ENCODE peak calls at places on chromosome 20, in nine cellular contexts. One of them, this sample, is unnamed.

GRCh38 chr20:64152906-64153305 is 11.3 kb upstream of the MYT1 start:
- DNase-seq in esophagus squamous epithelium: no peak
- DNase-seq in HepG2: no peak
- DNase-seq in stomach: no peak
- DNase-seq in IMR-90: no peak
- DNase-seq in prostate gland: no peak
- DNase-seq in adrenal gland: no peak
- DNase-seq in breast epithelium: no peak
- DNase-seq in vagina: no peak
- DNase-seq in this sample: no peak

GRCh38 chr20:56463428-56463827 is 5.0 kb upstream of the RTF2 start:
- DNase-seq in esophagus squamous epithelium: no peak
- DNase-seq in HepG2: no peak
- DNase-seq in stomach: no peak
- DNase-seq in IMR-90: no peak
- DNase-seq in prostate gland: no peak
- DNase-seq in adrenal gland: no peak
- DNase-seq in breast epithelium: no peak
- DNase-seq in vagina: no peak
- DNase-seq in this sample: no peak

GRCh38 chr20:9518776-9519175 is 4.4 kb downstream of the LAMP5 start:
- DNase-seq in esophagus squamous epithelium: no peak
- DNase-seq in HepG2: no peak
- DNase-seq in stomach: no peak
- DNase-seq in IMR-90: no peak
- DNase-seq in prostate gland: no peak
- DNase-seq in adrenal gland: no peak
- DNase-seq in breast epithelium: no peak
- DNase-seq in vagina: no peak
- DNase-seq in this sample: no peak

GRCh38 chr20:57441510-57442154 is 50.4 kb downstream of the RBM38 start:
- DNase-seq in esophagus squamous epithelium: no peak
- DNase-seq in HepG2: no peak
- DNase-seq in stomach: no peak
- DNase-seq in IMR-90: no peak
- DNase-seq in prostate gland: no peak
- DNase-seq in adrenal gland: no peak
- DNase-seq in breast epithelium: no peak
- DNase-seq in vagina: no peak
- DNase-seq in this sample: no peak

GRCh38 chr20:46523696-46524328 is 10.5 kb upstream of the ZNF334 start:
- DNase-seq in esophagus squamous epithelium: no peak
- DNase-seq in HepG2: peak; percentile 68
- DNase-seq in stomach: no peak
- DNase-seq in IMR-90: peak; percentile 17
- DNase-seq in prostate gland: no peak
- DNase-seq in adrenal gland: no peak
- DNase-seq in breast epithelium: no peak
- DNase-seq in vagina: no peak
- DNase-seq in this sample: no peak

GRCh38 chr20:25000268-25000801 is 7.8 kb upstream of the APMAP start:
- DNase-seq in esophagus squamous epithelium: no peak
- DNase-seq in HepG2: no peak
- DNase-seq in stomach: peak; percentile 96
- DNase-seq in IMR-90: peak; percentile 44
- DNase-seq in prostate gland: peak; percentile 97
- DNase-seq in adrenal gland: no peak
- DNase-seq in breast epithelium: peak; percentile 84
- DNase-seq in vagina: no peak
- DNase-seq in this sample: peak; percentile 74

GRCh38 chr20:56778765-56779195 is 149.7 kb downstream of the TFAP2C start:
- DNase-seq in esophagus squamous epithelium: no peak
- DNase-seq in HepG2: no peak
- DNase-seq in stomach: no peak
- DNase-seq in IMR-90: peak; percentile 42
- DNase-seq in prostate gland: peak; percentile 26
- DNase-seq in adrenal gland: no peak
- DNase-seq in breast epithelium: no peak
- DNase-seq in vagina: no peak
- DNase-seq in this sample: peak; percentile 65

GRCh38 chr20:47544240-47544639 is 42.6 kb downstream of the NCOA3 start:
- DNase-seq in esophagus squamous epithelium: no peak
- DNase-seq in HepG2: no peak
- DNase-seq in stomach: no peak
- DNase-seq in IMR-90: peak; percentile 64
- DNase-seq in prostate gland: no peak
- DNase-seq in adrenal gland: no peak
- DNase-seq in breast epithelium: no peak
- DNase-seq in vagina: no peak
- DNase-seq in this sample: no peak

GRCh38 chr20:6045566-6045965 is 8.3 kb downstream of the LRRN4 start:
- DNase-seq in esophagus squamous epithelium: no peak
- DNase-seq in HepG2: no peak
- DNase-seq in stomach: no peak
- DNase-seq in IMR-90: peak; percentile 79
- DNase-seq in prostate gland: no peak
- DNase-seq in adrenal gland: no peak
- DNase-seq in breast epithelium: no peak
- DNase-seq in vagina: no peak
- DNase-seq in this sample: no peak

GRCh38 chr20:25274891-25275812 is 27.3 kb downstream of the PYGB start:
- DNase-seq in esophagus squamous epithelium: no peak
- DNase-seq in HepG2: no peak
- DNase-seq in stomach: peak; percentile 24
- DNase-seq in IMR-90: no peak
- DNase-seq in prostate gland: no peak
- DNase-seq in adrenal gland: no peak
- DNase-seq in breast epithelium: peak; percentile 38
- DNase-seq in vagina: no peak
- DNase-seq in this sample: peak; percentile 13

GRCh38 chr20:40189621-40190020 is 499.4 kb downstream of the MAFB start:
- DNase-seq in esophagus squamous epithelium: no peak
- DNase-seq in HepG2: no peak
- DNase-seq in stomach: no peak
- DNase-seq in IMR-90: no peak
- DNase-seq in prostate gland: no peak
- DNase-seq in adrenal gland: no peak
- DNase-seq in breast epithelium: no peak
- DNase-seq in vagina: no peak
- DNase-seq in this sample: no peak

GRCh38 chr20:15654208-15654649 is 919.0 kb downstream of the KIF16B start:
- DNase-seq in esophagus squamous epithelium: no peak
- DNase-seq in HepG2: peak; percentile 68
- DNase-seq in stomach: peak; percentile 45
- DNase-seq in IMR-90: peak; percentile 49
- DNase-seq in prostate gland: peak; percentile 14
- DNase-seq in adrenal gland: peak; percentile 27
- DNase-seq in breast epithelium: no peak
- DNase-seq in vagina: no peak
- DNase-seq in this sample: peak; percentile 73

GRCh38 chr20:1838479-1839279 is 56.5 kb upstream of the SIRPA start:
- DNase-seq in esophagus squamous epithelium: no peak
- DNase-seq in HepG2: no peak
- DNase-seq in stomach: no peak
- DNase-seq in IMR-90: no peak
- DNase-seq in prostate gland: no peak
- DNase-seq in adrenal gland: no peak
- DNase-seq in breast epithelium: no peak
- DNase-seq in vagina: no peak
- DNase-seq in this sample: no peak

GRCh38 chr20:37396520-37397075 is 50.7 kb downstream of the SRC start:
- DNase-seq in esophagus squamous epithelium: no peak
- DNase-seq in HepG2: no peak
- DNase-seq in stomach: no peak
- DNase-seq in IMR-90: no peak
- DNase-seq in prostate gland: no peak
- DNase-seq in adrenal gland: no peak
- DNase-seq in breast epithelium: no peak
- DNase-seq in vagina: no peak
- DNase-seq in this sample: no peak

GRCh38 chr20:47500554-47500953 is 1.1 kb upstream of the NCOA3 start:
- DNase-seq in esophagus squamous epithelium: no peak
- DNase-seq in HepG2: no peak
- DNase-seq in stomach: no peak
- DNase-seq in IMR-90: no peak
- DNase-seq in prostate gland: no peak
- DNase-seq in adrenal gland: no peak
- DNase-seq in breast epithelium: no peak
- DNase-seq in vagina: no peak
- DNase-seq in this sample: no peak

GRCh38 chr20:57847104-57847503 is 137.3 kb upstream of the PMEPA1 start:
- DNase-seq in esophagus squamous epithelium: no peak
- DNase-seq in HepG2: no peak
- DNase-seq in stomach: no peak
- DNase-seq in IMR-90: no peak
- DNase-seq in prostate gland: no peak
- DNase-seq in adrenal gland: no peak
- DNase-seq in breast epithelium: no peak
- DNase-seq in vagina: no peak
- DNase-seq in this sample: no peak

GRCh38 chr20:41984031-41984430 is 365.9 kb upstream of the CHD6 start:
- DNase-seq in esophagus squamous epithelium: no peak
- DNase-seq in HepG2: no peak
- DNase-seq in stomach: no peak
- DNase-seq in IMR-90: no peak
- DNase-seq in prostate gland: no peak
- DNase-seq in adrenal gland: no peak
- DNase-seq in breast epithelium: no peak
- DNase-seq in vagina: no peak
- DNase-seq in this sample: no peak
- TF ChIP-seq POLR2A in esophagus squamous epithelium: no peak
- TF ChIP-seq POLR2A in HepG2: no peak
- TF ChIP-seq POLR2A in stomach: no peak
- TF ChIP-seq POLR2A in IMR-90: no peak
- TF ChIP-seq POLR2A in prostate gland: no peak
- TF ChIP-seq POLR2A in adrenal gland: no peak
- TF ChIP-seq POLR2A in breast epithelium: no peak
- TF ChIP-seq POLR2A in vagina: no peak
- TF ChIP-seq POLR2A in this sample: no peak

GRCh38 chr20:49291200-49291599 is 13.3 kb upstream of the ZNFX1 start:
- DNase-seq in esophagus squamous epithelium: no peak
- DNase-seq in HepG2: no peak
- DNase-seq in stomach: no peak
- DNase-seq in IMR-90: no peak
- DNase-seq in prostate gland: no peak
- DNase-seq in adrenal gland: no peak
- DNase-seq in breast epithelium: no peak
- DNase-seq in vagina: no peak
- DNase-seq in this sample: no peak
- H3K36me3 ChIP-seq in esophagus squamous epithelium: peaks cover 45% of the 10 kb centered on the region
- H3K36me3 ChIP-seq in HepG2: peaks cover 50% of the 10 kb centered on the region
- H3K36me3 ChIP-seq in stomach: peaks cover 43% of the 10 kb centered on the region
- H3K36me3 ChIP-seq in IMR-90: peaks cover 46% of the 10 kb centered on the region
- H3K36me3 ChIP-seq in prostate gland: peaks cover 5% of the 10 kb centered on the region
- H3K36me3 ChIP-seq in adrenal gland: no peaks in the 10 kb centered on the region
- H3K36me3 ChIP-seq in breast epithelium: peaks cover under 1% of the 10 kb centered on the region
- H3K36me3 ChIP-seq in vagina: peaks cover 51% of the 10 kb centered on the region
- H3K36me3 ChIP-seq in this sample: no peaks in the 10 kb centered on the region

GRCh38 chr20:32464401-32465091 is 106.4 kb downstream of the ASXL1 start:
- DNase-seq in esophagus squamous epithelium: no peak
- DNase-seq in HepG2: no peak
- DNase-seq in stomach: no peak
- DNase-seq in IMR-90: no peak
- DNase-seq in prostate gland: no peak
- DNase-seq in adrenal gland: no peak
- DNase-seq in breast epithelium: no peak
- DNase-seq in vagina: no peak
- DNase-seq in this sample: no peak

GRCh38 chr20:32461836-32462600 is 103.9 kb downstream of the ASXL1 start:
- DNase-seq in esophagus squamous epithelium: no peak
- DNase-seq in HepG2: no peak
- DNase-seq in stomach: no peak
- DNase-seq in IMR-90: no peak
- DNase-seq in prostate gland: no peak
- DNase-seq in adrenal gland: no peak
- DNase-seq in breast epithelium: no peak
- DNase-seq in vagina: no peak
- DNase-seq in this sample: no peak

GRCh38 chr20:32465092-32465900 is 107.2 kb downstream of the ASXL1 start:
- DNase-seq in esophagus squamous epithelium: no peak
- DNase-seq in HepG2: peak; percentile 98
- DNase-seq in stomach: peak; percentile 90
- DNase-seq in IMR-90: peak; percentile 92
- DNase-seq in prostate gland: no peak
- DNase-seq in adrenal gland: peak; percentile 65
- DNase-seq in breast epithelium: peak; percentile 79
- DNase-seq in vagina: no peak
- DNase-seq in this sample: no peak

GRCh38 chr20:32462900-32463641 is 104.9 kb downstream of the ASXL1 start:
- DNase-seq in esophagus squamous epithelium: no peak
- DNase-seq in HepG2: no peak
- DNase-seq in stomach: peak; percentile 56
- DNase-seq in IMR-90: no peak
- DNase-seq in prostate gland: no peak
- DNase-seq in adrenal gland: no peak
- DNase-seq in breast epithelium: no peak
- DNase-seq in vagina: no peak
- DNase-seq in this sample: peak; percentile 90

DNA sequence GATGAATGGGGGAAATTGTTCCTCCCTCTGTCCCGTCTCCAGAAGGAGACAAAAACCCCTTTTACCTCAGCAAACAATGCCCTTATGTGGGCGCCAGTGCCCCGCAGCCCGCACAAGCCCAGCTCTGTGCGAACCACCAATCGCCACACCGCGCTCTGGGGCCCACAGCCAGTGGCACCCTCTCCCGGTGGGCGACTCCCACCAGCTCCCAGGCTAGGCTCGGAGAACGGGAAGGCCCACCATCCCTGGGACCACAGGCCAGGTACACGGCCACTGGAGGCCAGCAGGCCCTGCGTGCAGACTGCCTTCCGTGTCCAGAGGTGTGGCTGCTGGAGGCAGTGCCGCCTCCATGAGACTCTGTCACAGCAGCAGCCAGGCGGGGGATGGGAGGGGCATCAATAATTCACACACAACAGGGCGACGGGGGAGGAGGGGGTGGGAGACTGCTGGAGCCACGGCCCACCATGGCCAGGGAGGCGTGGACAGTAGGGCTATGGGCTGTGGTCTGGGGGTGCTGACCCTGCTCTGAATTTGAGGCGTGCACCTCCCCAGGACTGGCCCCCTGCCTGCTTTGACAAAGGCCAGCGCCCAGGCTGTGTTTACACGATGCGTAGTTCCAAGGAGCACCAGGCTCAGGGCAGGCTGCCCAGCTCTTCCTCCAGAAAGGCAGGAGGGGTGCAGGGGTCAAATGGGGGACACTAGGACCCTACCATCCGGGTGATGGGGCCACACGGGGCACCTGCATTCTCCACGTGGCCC is 105.7 kb downstream of the ASXL1 start:
- DNase-seq in esophagus squamous epithelium: no peak
- DNase-seq in HepG2: no peak
- DNase-seq in stomach: peak; percentile 83
- DNase-seq in IMR-90: no peak
- DNase-seq in prostate gland: peak; percentile 62
- DNase-seq in adrenal gland: no peak
- DNase-seq in breast epithelium: no peak
- DNase-seq in vagina: no peak
- DNase-seq in this sample: peak; percentile 64
- TF ChIP-seq POLR2A in esophagus squamous epithelium: no peak
- TF ChIP-seq POLR2A in HepG2: no peak
- TF ChIP-seq POLR2A in stomach: no peak
- TF ChIP-seq POLR2A in IMR-90: no peak
- TF ChIP-seq POLR2A in prostate gland: no peak
- TF ChIP-seq POLR2A in adrenal gland: no peak
- TF ChIP-seq POLR2A in breast epithelium: no peak
- TF ChIP-seq POLR2A in vagina: no peak
- TF ChIP-seq POLR2A in this sample: no peak

GRCh38 chr20:59137532-59137931 is 26.1 kb upstream of the ZNF831 start:
- DNase-seq in esophagus squamous epithelium: no peak
- DNase-seq in HepG2: no peak
- DNase-seq in stomach: no peak
- DNase-seq in IMR-90: no peak
- DNase-seq in prostate gland: peak; percentile 74
- DNase-seq in adrenal gland: no peak
- DNase-seq in breast epithelium: no peak
- DNase-seq in vagina: no peak
- DNase-seq in this sample: no peak
- H3K36me3 ChIP-seq in esophagus squamous epithelium: no peaks in the 10 kb centered on the region
- H3K36me3 ChIP-seq in HepG2: no peaks in the 10 kb centered on the region
- H3K36me3 ChIP-seq in stomach: no peaks in the 10 kb centered on the region
- H3K36me3 ChIP-seq in IMR-90: no peaks in the 10 kb centered on the region
- H3K36me3 ChIP-seq in prostate gland: no peaks in the 10 kb centered on the region
- H3K36me3 ChIP-seq in adrenal gland: no peaks in the 10 kb centered on the region
- H3K36me3 ChIP-seq in breast epithelium: no peaks in the 10 kb centered on the region
- H3K36me3 ChIP-seq in vagina: no peaks in the 10 kb centered on the region
- H3K36me3 ChIP-seq in this sample: no peaks in the 10 kb centered on the region